ENCODE peak calls at places on chromosome 4, in four cellular contexts. One of them, this sample, is unnamed.
A peak's percentile ranks its signal among the peaks of the same experiment; 100 is the strongest.

GRCh38 chr4:90328558-90328957 is 201.4 kb downstream of the CCSER1 start:
- DNase-seq in foreskin fibroblast: peak; percentile 7
- DNase-seq in right lobe of liver: no peak
- DNase-seq in stomach: no peak
- DNase-seq in this sample: peak; percentile 3

GRCh38 chr4:170391066-170391754 is 301.5 kb upstream of the AADAT start:
- DNase-seq in stomach: no peak
- DNase-seq in right lobe of liver: no peak
- DNase-seq in foreskin fibroblast: peak; percentile 61
- DNase-seq in this sample: peak; percentile 5

GRCh38 chr4:85243857-85244256 is 231.1 kb upstream of the ARHGAP24 start:
- DNase-seq in right lobe of liver: no peak
- DNase-seq in foreskin fibroblast: no peak
- DNase-seq in stomach: no peak
- DNase-seq in this sample: no peak

GRCh38 chr4:140243345-140243753 is 89.4 kb upstream of the MAML3 start:
- DNase-seq in right lobe of liver: no peak
- DNase-seq in stomach: peak; percentile 52
- DNase-seq in foreskin fibroblast: no peak
- DNase-seq in this sample: no peak

GRCh38 chr4:84971319-84971932 is 4.9 kb upstream of the WDFY3 start:
- DNase-seq in foreskin fibroblast: no peak
- DNase-seq in right lobe of liver: no peak
- DNase-seq in stomach: no peak
- DNase-seq in this sample: peak; percentile 45

GRCh38 chr4:183722738-183723560 is 63.9 kb downstream of the TRAPPC11 start:
- DNase-seq in foreskin fibroblast: peak; percentile 11
- DNase-seq in right lobe of liver: peak; percentile 66
- DNase-seq in stomach: peak; percentile 81
- DNase-seq in this sample: no peak

GRCh38 chr4:105145913-105146285 is 777 bp upstream of the TET2 start:
- DNase-seq in foreskin fibroblast: no peak
- DNase-seq in stomach: no peak
- DNase-seq in right lobe of liver: peak; percentile 59
- DNase-seq in this sample: no peak

GRCh38 chr4:76708986-76709385 is 189.0 kb downstream of the SOWAHB start:
- DNase-seq in right lobe of liver: no peak
- DNase-seq in stomach: no peak
- DNase-seq in foreskin fibroblast: no peak
- DNase-seq in this sample: no peak

GRCh38 chr4:95544433-95545103 is 4.2 kb downstream of the UNC5C start:
- DNase-seq in foreskin fibroblast: no peak
- DNase-seq in stomach: no peak
- DNase-seq in right lobe of liver: no peak
- DNase-seq in this sample: no peak

GRCh38 chr4:46389301-46389761 is 597 bp downstream of the GABRA2 start:
- DNase-seq in right lobe of liver: no peak
- DNase-seq in foreskin fibroblast: no peak
- DNase-seq in stomach: no peak
- DNase-seq in this sample: no peak

GRCh38 chr4:168562021-168562691 is 65.3 kb downstream of the PALLD start:
- DNase-seq in stomach: no peak
- DNase-seq in right lobe of liver: no peak
- DNase-seq in foreskin fibroblast: no peak
- DNase-seq in this sample: no peak

GRCh38 chr4:126611900-126612299 is 1020.9 kb upstream of the INTU start:
- DNase-seq in right lobe of liver: no peak
- DNase-seq in stomach: no peak
- DNase-seq in foreskin fibroblast: peak; percentile 30
- DNase-seq in this sample: peak; percentile 0

GRCh38 chr4:100949350-100949935 is 397.9 kb downstream of the PPP3CA start:
- DNase-seq in right lobe of liver: no peak
- DNase-seq in foreskin fibroblast: peak; percentile 67
- DNase-seq in stomach: no peak
- DNase-seq in this sample: no peak

GRCh38 chr4:5711479-5712184 is 631 bp downstream of the EVC start:
- DNase-seq in right lobe of liver: no peak
- DNase-seq in stomach: no peak
- DNase-seq in foreskin fibroblast: peak; percentile 26
- DNase-seq in this sample: no peak

GRCh38 chr4:17376205-17376604 is 135.7 kb downstream of the QDPR start:
- DNase-seq in stomach: no peak
- DNase-seq in right lobe of liver: no peak
- DNase-seq in foreskin fibroblast: no peak
- DNase-seq in this sample: peak; percentile 45

GRCh38 chr4:88763075-88763474 is 65.4 kb upstream of the NAP1L5 start:
- DNase-seq in stomach: no peak
- DNase-seq in foreskin fibroblast: no peak
- DNase-seq in right lobe of liver: no peak
- DNase-seq in this sample: no peak

GRCh38 chr4:146643812-146644401 is 5.2 kb downstream of the POU4F2 start:
- DNase-seq in right lobe of liver: no peak
- DNase-seq in stomach: no peak
- DNase-seq in foreskin fibroblast: no peak
- DNase-seq in this sample: peak; percentile 26

GRCh38 chr4:125639182-125639621 is 324.4 kb downstream of the FAT4 start:
- DNase-seq in stomach: no peak
- DNase-seq in foreskin fibroblast: peak; percentile 42
- DNase-seq in right lobe of liver: peak; percentile 83
- DNase-seq in this sample: peak; percentile 12

GRCh38 chr4:100189820-100190642 is at the start of gene DDIT4L:
- DNase-seq in right lobe of liver: peak; percentile 53
- DNase-seq in foreskin fibroblast: peak; percentile 35
- DNase-seq in stomach: peak; percentile 44
- DNase-seq in this sample: no peak

GRCh38 chr4:179145746-179146530 is 1703.7 kb upstream of the AGA start:
- DNase-seq in right lobe of liver: no peak
- DNase-seq in foreskin fibroblast: no peak
- DNase-seq in stomach: no peak
- DNase-seq in this sample: peak; percentile 65

GRCh38 chr4:139300431-139301142 is 718 bp upstream of the NAA15 start:
- DNase-seq in stomach: no peak
- DNase-seq in right lobe of liver: no peak
- DNase-seq in foreskin fibroblast: peak; percentile 65
- DNase-seq in this sample: no peak

GRCh38 chr4:30429813-30430466 is 290.2 kb upstream of the PCDH7 start:
- DNase-seq in foreskin fibroblast: peak; percentile 0
- DNase-seq in stomach: no peak
- DNase-seq in right lobe of liver: no peak
- DNase-seq in this sample: peak; percentile 78

GRCh38 chr4:10085828-10086505 is 30.6 kb downstream of the WDR1 start:
- DNase-seq in foreskin fibroblast: no peak
- DNase-seq in right lobe of liver: no peak
- DNase-seq in stomach: no peak
- DNase-seq in this sample: no peak

GRCh38 chr4:24010994-24011393 is 121.1 kb upstream of the PPARGC1A start:
- DNase-seq in foreskin fibroblast: no peak
- DNase-seq in right lobe of liver: no peak
- DNase-seq in stomach: no peak
- DNase-seq in this sample: no peak

GRCh38 chr4:158775091-158775651 is 6.3 kb downstream of the FNIP2 start:
- DNase-seq in right lobe of liver: no peak
- DNase-seq in foreskin fibroblast: no peak
- DNase-seq in stomach: no peak
- DNase-seq in this sample: peak; percentile 47

GRCh38 chr4:94976371-94977011 is 218.7 kb downstream of the BMPR1B start:
- DNase-seq in foreskin fibroblast: peak; percentile 39
- DNase-seq in stomach: no peak
- DNase-seq in right lobe of liver: no peak
- DNase-seq in this sample: peak; percentile 78

GRCh38 chr4:151325320-151326246 is at the start of gene SH3D19:
- DNase-seq in stomach: peak; percentile 75
- DNase-seq in foreskin fibroblast: peak; percentile 58
- DNase-seq in right lobe of liver: peak; percentile 95
- DNase-seq in this sample: no peak

GRCh38 chr4:151321586-151321985 is 3.8 kb downstream of the SH3D19 start:
- DNase-seq in foreskin fibroblast: no peak
- DNase-seq in stomach: no peak
- DNase-seq in right lobe of liver: no peak
- DNase-seq in this sample: no peak

GRCh38 chr4:151322565-151322964 is 2.8 kb downstream of the SH3D19 start:
- DNase-seq in foreskin fibroblast: no peak
- DNase-seq in stomach: no peak
- DNase-seq in right lobe of liver: no peak
- DNase-seq in this sample: no peak

GRCh38 chr4:151324124-151324448 is 1.3 kb downstream of the SH3D19 start:
- DNase-seq in foreskin fibroblast: no peak
- DNase-seq in right lobe of liver: no peak
- DNase-seq in stomach: no peak
- DNase-seq in this sample: no peak

DNA sequence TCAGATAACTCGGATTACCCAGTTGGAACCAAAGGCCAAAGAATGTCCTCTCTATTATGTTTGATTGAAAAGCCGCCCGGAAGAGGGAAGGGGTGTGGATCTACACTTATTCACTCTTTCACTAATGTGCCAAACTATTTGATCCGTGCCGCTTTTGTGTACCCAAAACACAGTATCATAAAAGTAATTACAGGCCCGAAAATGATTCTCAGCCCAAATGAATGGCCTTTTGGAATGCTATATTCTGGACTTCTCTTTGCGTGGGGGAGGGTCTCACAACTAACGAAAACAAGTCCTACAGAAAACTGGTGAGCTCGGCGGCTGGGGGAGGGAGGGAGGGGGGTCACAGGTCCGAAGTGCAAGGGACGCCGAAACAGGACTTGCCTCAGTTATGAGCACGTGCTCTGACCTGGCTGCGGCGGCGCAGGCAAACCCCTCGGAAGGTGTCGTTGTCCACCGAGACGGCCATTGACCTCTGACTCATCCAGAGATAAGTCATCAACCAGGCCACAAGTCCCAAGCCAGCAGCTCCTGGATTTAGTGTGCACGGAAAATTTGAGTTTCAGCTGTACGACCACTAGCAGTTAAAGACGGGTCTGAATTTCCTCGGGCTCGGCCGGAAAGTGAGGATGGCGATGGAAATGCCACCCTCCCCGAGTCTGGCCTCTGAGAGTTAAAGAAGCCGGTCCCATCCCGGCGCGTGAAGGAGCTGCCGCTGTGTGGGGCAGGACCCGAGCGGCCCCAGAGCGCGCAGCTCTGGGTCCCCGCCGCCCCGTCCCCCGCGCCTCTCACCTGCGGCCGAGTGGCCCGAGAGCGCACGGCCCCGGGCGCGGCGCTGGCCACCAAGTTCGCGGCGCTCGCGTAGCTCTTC is 721 bp downstream of the SH3D19 start:
- DNase-seq in stomach: peak; percentile 48
- DNase-seq in right lobe of liver: peak; percentile 93
- DNase-seq in foreskin fibroblast: peak; percentile 66
- DNase-seq in this sample: no peak
- H3K4me3 ChIP-seq in stomach: peak overlapping the region; percentile 78
- H3K4me3 ChIP-seq in right lobe of liver: peak overlapping the region; percentile 77
- H3K4me3 ChIP-seq in foreskin fibroblast: peak overlapping the region; percentile 66
- H3K4me3 ChIP-seq in this sample: peak overlapping the region; percentile 64

GRCh38 chr4:155208258-155209054 is at the start of gene NPY2R:
- DNase-seq in right lobe of liver: no peak
- DNase-seq in stomach: no peak
- DNase-seq in foreskin fibroblast: no peak
- DNase-seq in this sample: no peak
- H3K4me3 ChIP-seq in right lobe of liver: no peak within 1 kb of the TSS
- H3K4me3 ChIP-seq in stomach: peak within 1 kb of the TSS; percentile 39
- H3K4me3 ChIP-seq in foreskin fibroblast: no peak within 1 kb of the TSS
- H3K4me3 ChIP-seq in this sample: peak within 1 kb of the TSS; percentile 47

DNA sequence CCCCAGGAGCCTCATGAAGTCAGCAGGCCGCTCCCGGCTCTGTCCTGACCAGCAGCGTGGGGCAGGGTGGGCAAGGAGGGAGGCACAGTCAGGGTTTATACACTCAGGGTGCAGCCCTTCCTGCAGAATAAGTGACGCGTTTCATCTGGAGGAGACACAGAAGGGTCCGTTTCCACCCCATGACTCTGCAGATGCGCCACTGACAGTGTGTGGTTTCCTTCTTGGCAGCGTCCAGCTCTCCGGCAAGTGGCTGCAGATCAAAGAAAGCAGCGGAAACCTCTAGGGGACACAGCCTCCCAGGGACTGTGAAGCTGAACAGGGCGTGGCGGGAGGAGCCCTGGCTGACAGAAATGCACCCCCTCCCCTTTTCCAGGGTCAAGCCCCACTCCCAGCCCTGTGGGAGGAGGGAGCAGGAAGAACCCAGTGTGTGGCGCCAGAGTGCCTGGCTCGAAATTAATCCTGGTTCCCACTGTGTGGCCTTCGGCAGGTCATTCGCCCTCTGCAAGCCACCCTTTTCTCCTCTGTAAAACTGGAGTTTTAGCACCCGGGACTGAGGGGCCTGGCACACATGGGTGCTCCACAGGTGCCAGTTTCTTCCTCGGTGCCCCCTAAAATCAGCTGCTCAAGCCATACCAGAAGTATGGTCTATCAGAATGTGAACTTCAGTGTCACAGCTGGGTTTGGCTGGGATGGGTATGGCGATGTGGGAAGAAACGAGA is 17.3 kb upstream of the TBC1D14 start:
- DNase-seq in right lobe of liver: peak; percentile 88
- DNase-seq in stomach: peak; percentile 48
- DNase-seq in foreskin fibroblast: no peak
- DNase-seq in this sample: no peak
- H3K4me3 ChIP-seq in right lobe of liver: peak overlapping the region; percentile 25
- H3K4me3 ChIP-seq in stomach: no peak overlapping the region
- H3K4me3 ChIP-seq in foreskin fibroblast: no peak overlapping the region
- H3K4me3 ChIP-seq in this sample: no peak overlapping the region

GRCh38 chr4:25233194-25233593 is 639 bp upstream of the PI4K2B start:
- DNase-seq in foreskin fibroblast: no peak
- DNase-seq in stomach: no peak
- DNase-seq in right lobe of liver: no peak
- DNase-seq in this sample: no peak
- H3K4me3 ChIP-seq in foreskin fibroblast: peak overlapping the region; percentile 68
- H3K4me3 ChIP-seq in stomach: peak overlapping the region; percentile 84
- H3K4me3 ChIP-seq in right lobe of liver: peak overlapping the region; percentile 87
- H3K4me3 ChIP-seq in this sample: peak overlapping the region; percentile 72